ENCODE peak calls at places on chromosomes 7 and 10, in eight cellular contexts. S, I, Z, H, D, U, K and Y are unnamed samples.

GRCh38 chr7:94660006-94660405 is 4.1 kb upstream of the SGCE start:
- DNase-seq in S (no peak), I (no peak), Z (no peak), H (no peak), D (no peak), U (no peak), K (no peak), Y (no peak)

GRCh38 chr7:50369408-50370026 is 65.0 kb downstream of the IKZF1 start:
- DNase-seq in S (no peak), I (no peak), Z (peak), H (peak), D (no peak), U (no peak), K (peak), Y (no peak)

GRCh38 chr10:46231087-46231486 is 55.7 kb upstream of the ANTXRL start:
- DNase-seq in S (no peak), I (no peak), Z (no peak), H (no peak), D (no peak), U (no peak), K (no peak), Y (no peak)

GRCh38 chr10:131198401-131198800 is 113.1 kb downstream of the TCERG1L start:
- DNase-seq in S (no peak), I (no peak), Z (no peak), H (no peak), D (no peak), U (no peak), K (no peak), Y (no peak)

GRCh38 chr10:97531401-97531985 is 32.8 kb downstream of the UBTD1 start:
- DNase-seq in S (no peak), I (no peak), Z (no peak), H (no peak), D (no peak), U (no peak), K (no peak), Y (no peak)

GRCh38 chr10:127576751-127577161 is 27.6 kb downstream of the NPS start:
- DNase-seq in S (no peak), I (no peak), Z (no peak), H (no peak), D (no peak), U (no peak), K (no peak), Y (no peak)

GRCh38 chr7:80699030-80699638 is 60.7 kb downstream of the CD36 start:
- DNase-seq in S (no peak), I (no peak), Z (no peak), H (peak), D (no peak), U (no peak), K (no peak), Y (no peak)

GRCh38 chr7:49563693-49564378 is 209.6 kb upstream of the VWC2 start:
- DNase-seq in S (no peak), I (no peak), Z (no peak), H (no peak), D (no peak), U (no peak), K (peak), Y (no peak)

GRCh38 chr10:11042375-11042774 is 24.7 kb downstream of the CELF2 start:
- DNase-seq in S (no peak), I (no peak), Z (no peak), H (no peak), D (no peak), U (no peak), K (no peak), Y (no peak)

GRCh38 chr7:85185355-85186082 is 1.3 kb downstream of the SEMA3D start:
- DNase-seq in S (peak), I (peak), Z (no peak), H (no peak), D (no peak), U (no peak), K (peak), Y (peak)

GRCh38 chr7:27112960-27113949 is 10.8 kb upstream of the HOXA2 start:
- DNase-seq in S (no peak), I (no peak), Z (no peak), H (no peak), D (no peak), U (no peak), K (no peak), Y (no peak)

GRCh38 chr10:119090968-119091367 is 10.4 kb upstream of the EIF3A start:
- DNase-seq in S (no peak), I (no peak), Z (no peak), H (peak), D (peak), U (no peak), K (peak), Y (no peak)

GRCh38 chr7:85019778-85020177 is 167.1 kb downstream of the SEMA3D start:
- DNase-seq in S (no peak), I (no peak), Z (no peak), H (no peak), D (no peak), U (no peak), K (no peak), Y (no peak)

GRCh38 chr7:30752979-30753378 is 1.0 kb downstream of the INMT start:
- DNase-seq in S (peak), I (peak), Z (no peak), H (no peak), D (no peak), U (peak), K (no peak), Y (peak)

GRCh38 chr7:30751257-30751650 is 681 bp upstream of the INMT start:
- DNase-seq in S (no peak), I (no peak), Z (no peak), H (no peak), D (no peak), U (no peak), K (no peak), Y (no peak)

GRCh38 chr7:30752484-30752883 is 549 bp downstream of the INMT start:
- DNase-seq in S (no peak), I (no peak), Z (no peak), H (no peak), D (no peak), U (no peak), K (no peak), Y (no peak)

GRCh38 chr7:30750574-30751256 is 1.2 kb upstream of the INMT start:
- DNase-seq in S (peak), I (peak), Z (no peak), H (no peak), D (peak), U (peak), K (no peak), Y (peak)

DNA sequence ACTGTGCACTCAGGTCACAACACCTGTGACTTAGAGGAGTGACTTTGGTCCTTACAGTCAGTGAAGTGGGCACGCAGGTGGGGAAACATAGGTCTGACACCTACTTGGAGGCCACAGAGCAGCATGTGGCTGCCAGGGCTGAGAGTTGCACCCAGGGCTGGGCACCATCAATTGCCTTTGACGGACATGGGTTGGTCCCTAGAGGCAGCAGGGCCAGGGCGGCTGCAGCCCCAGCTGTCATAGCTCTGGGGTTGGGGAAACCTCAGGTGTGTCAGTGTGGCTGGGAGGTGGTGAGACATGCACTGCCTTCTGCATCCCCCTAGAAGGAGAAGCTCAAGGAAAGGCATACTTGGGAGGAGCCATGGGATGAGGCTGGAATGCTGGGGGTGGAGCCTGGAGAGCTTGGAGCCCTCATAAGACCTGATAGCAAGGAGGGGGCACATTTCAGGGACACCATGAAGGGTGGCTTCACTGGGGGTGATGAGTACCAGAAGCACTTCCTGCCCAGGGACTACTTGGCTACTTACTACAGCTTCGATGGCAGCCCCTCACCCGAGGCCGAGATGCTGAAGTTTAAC is at the start of gene INMT:
- DNase-seq in S (no peak), I (no peak), Z (no peak), H (no peak), D (no peak), U (peak), K (no peak), Y (peak)
- H3K4me3 ChIP-seq in S (peak), I (peak), Z (no peak), H (no peak), D (no peak), U (peak), K (no peak), Y (peak)

DNA sequence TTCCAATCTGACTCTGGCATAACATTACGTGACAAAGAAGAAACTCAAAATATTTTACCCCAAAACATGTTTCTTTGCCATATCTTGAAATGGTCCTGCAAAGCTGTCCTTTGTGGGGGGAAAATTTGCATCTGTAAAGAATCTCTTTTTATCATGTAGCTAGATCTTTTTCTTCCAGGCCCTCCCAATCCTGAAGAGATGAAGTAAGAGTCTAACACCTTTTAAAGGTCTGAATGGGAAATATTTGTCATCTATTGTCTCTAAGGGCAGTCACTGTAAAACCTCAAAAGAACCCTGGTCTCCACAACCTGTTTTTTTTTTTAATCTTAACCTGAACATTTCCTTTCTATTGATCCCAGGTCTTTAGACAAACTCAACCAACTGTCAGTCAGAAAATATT is 8.6 kb downstream of the OR2AE1 start:
- DNase-seq in S (no peak), I (no peak), Z (no peak), H (no peak), D (no peak), U (no peak), K (no peak), Y (no peak)
- H3K4me3 ChIP-seq in S (no peak), I (no peak), Z (no peak), H (no peak), D (no peak), U (no peak), K (no peak), Y (no peak)

DNA sequence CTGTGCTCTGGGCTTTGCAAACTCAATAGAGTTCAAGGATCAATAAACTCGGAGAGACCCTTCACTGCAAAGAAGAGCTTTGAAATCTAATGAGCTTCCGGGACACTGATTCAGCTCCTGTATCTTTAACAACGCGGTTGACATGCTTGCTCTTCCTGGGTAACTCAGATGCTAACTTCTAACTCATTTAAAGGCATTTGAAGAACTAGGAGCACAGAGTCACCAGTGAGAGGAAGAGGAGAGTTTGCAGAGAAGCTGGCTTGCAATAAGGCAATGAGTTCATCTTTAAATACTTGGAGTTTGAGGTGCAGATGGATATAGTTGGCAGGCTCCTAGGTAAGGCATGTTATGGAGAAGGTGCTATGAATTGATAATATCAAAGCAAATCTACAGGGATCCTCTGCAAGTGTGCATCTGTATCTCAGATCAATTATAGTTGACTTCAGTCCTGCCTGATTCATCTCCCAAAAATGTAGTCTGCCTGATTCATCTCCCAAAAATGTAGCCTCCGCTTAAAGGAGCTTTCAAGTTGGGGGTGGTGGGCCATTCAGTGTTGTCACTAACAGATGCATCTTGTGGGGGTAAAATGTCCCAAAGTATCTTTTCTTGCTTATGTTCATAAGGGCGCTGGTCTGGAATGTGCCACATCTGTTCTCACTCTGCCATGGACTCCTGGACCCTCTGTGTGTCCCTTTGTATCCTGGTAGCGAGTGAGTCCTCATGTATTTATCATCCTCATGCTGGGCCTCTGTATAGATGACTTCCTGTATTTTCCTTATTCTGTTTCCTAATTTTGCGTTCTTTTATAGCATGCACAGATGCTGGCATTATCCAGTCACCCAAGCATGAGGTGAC is 182.6 kb upstream of the PRSS58 start:
- DNase-seq in S (no peak), I (no peak), Z (no peak), H (no peak), D (peak), U (no peak), K (no peak), Y (no peak)
- H3K4me3 ChIP-seq in S (no peak), I (no peak), Z (no peak), H (no peak), D (no peak), U (no peak), K (no peak), Y (no peak)

GRCh38 chr10:101063162-101063525 is 1.4 kb downstream of the KAZALD1 start:
- DNase-seq in S (no peak), I (no peak), Z (no peak), H (peak), D (no peak), U (no peak), K (no peak), Y (no peak)
- H3K4me3 ChIP-seq in S (peak), I (peak), Z (peak), H (peak), D (no peak), U (peak), K (no peak), Y (peak)